ENCODE peak calls at places on chromosome 7, in six cellular contexts. E is heart left ventricle, B is ascending aorta, X is lower lobe of right lung, Z is fibroblast of villous mesenchyme, P is astrocyte. J is an unnamed sample.

GRCh38 chr7:8109196-8110022 is 140.8 kb downstream of the GLCCI1 start:
- DNase-seq in E (no peak), B (no peak), X (no peak), Z (peak), P (peak), J (peak)

GRCh38 chr7:71239517-71239916 is 107.6 kb downstream of the GALNT17 start:
- DNase-seq in E (no peak), B (no peak), X (no peak), Z (no peak), P (no peak), J (no peak)

GRCh38 chr7:69825031-69825681 is 226.9 kb downstream of the AUTS2 start:
- DNase-seq in E (no peak), B (no peak), X (no peak), Z (no peak), P (no peak), J (peak)

GRCh38 chr7:147428075-147428474 is 1162.5 kb upstream of the C7orf33 start:
- DNase-seq in E (no peak), B (no peak), X (no peak), Z (no peak), P (no peak), J (no peak)

GRCh38 chr7:55128693-55129394 is 110.0 kb downstream of the EGFR start:
- DNase-seq in E (no peak), B (no peak), X (no peak), Z (peak), P (peak), J (peak)

GRCh38 chr7:55191161-55191925 is 172.5 kb downstream of the EGFR start:
- DNase-seq in E (no peak), B (peak), X (no peak), Z (no peak), P (no peak), J (no peak)

GRCh38 chr7:45980181-45980905 is 59.3 kb upstream of the IGFBP3 start:
- DNase-seq in E (no peak), B (no peak), X (no peak), Z (peak), P (peak), J (peak)

GRCh38 chr7:129955993-129956543 is 3.3 kb upstream of the UBE2H start:
- DNase-seq in E (no peak), B (no peak), X (no peak), Z (no peak), P (no peak), J (no peak)

GRCh38 chr7:157817433-157817832 is 480.6 kb downstream of the DNAJB6 start:
- DNase-seq in E (no peak), B (no peak), X (peak), Z (no peak), P (no peak), J (no peak)

GRCh38 chr7:137658194-137658900 is 188.4 kb downstream of the DGKI start:
- DNase-seq in E (no peak), B (no peak), X (no peak), Z (no peak), P (no peak), J (no peak)

GRCh38 chr7:110326966-110327365 is 764.0 kb upstream of the LRRN3 start:
- DNase-seq in E (no peak), B (no peak), X (no peak), Z (no peak), P (no peak), J (no peak)

GRCh38 chr7:113715262-113715661 is 203.5 kb downstream of the PPP1R3A start:
- DNase-seq in E (no peak), B (no peak), X (no peak), Z (no peak), P (no peak), J (no peak)

GRCh38 chr7:55130554-55131198 is 111.9 kb downstream of the EGFR start:
- DNase-seq in E (peak), B (peak), X (no peak), Z (peak), P (peak), J (peak)

GRCh38 chr7:1674161-1675035 is 4.3 kb downstream of the ELFN1 start:
- DNase-seq in E (peak), B (peak), X (peak), Z (no peak), P (no peak), J (no peak)

GRCh38 chr7:150931199-150931869 is 46.8 kb downstream of the KCNH2 start:
- DNase-seq in E (no peak), B (peak), X (no peak), Z (no peak), P (no peak), J (no peak)

GRCh38 chr7:155763721-155764431 is 48.4 kb downstream of the SHH start:
- DNase-seq in E (no peak), B (no peak), X (no peak), Z (peak), P (peak), J (peak)

GRCh38 chr7:140453273-140453672 is 26.0 kb downstream of the MKRN1 start:
- DNase-seq in E (no peak), B (no peak), X (no peak), Z (no peak), P (no peak), J (no peak)

GRCh38 chr7:130379551-130380120 is 658 bp upstream of the CPA1 start:
- DNase-seq in E (no peak), B (no peak), X (no peak), Z (no peak), P (no peak), J (no peak)

GRCh38 chr7:27739301-27739913 is 555 bp upstream of the TAX1BP1 start:
- DNase-seq in E (no peak), B (peak), X (peak), Z (peak), P (peak), J (no peak)

GRCh38 chr7:27689045-27689877 is 26.6 kb upstream of the HIBADH start:
- DNase-seq in E (no peak), B (no peak), X (no peak), Z (peak), P (no peak), J (peak)

DNA sequence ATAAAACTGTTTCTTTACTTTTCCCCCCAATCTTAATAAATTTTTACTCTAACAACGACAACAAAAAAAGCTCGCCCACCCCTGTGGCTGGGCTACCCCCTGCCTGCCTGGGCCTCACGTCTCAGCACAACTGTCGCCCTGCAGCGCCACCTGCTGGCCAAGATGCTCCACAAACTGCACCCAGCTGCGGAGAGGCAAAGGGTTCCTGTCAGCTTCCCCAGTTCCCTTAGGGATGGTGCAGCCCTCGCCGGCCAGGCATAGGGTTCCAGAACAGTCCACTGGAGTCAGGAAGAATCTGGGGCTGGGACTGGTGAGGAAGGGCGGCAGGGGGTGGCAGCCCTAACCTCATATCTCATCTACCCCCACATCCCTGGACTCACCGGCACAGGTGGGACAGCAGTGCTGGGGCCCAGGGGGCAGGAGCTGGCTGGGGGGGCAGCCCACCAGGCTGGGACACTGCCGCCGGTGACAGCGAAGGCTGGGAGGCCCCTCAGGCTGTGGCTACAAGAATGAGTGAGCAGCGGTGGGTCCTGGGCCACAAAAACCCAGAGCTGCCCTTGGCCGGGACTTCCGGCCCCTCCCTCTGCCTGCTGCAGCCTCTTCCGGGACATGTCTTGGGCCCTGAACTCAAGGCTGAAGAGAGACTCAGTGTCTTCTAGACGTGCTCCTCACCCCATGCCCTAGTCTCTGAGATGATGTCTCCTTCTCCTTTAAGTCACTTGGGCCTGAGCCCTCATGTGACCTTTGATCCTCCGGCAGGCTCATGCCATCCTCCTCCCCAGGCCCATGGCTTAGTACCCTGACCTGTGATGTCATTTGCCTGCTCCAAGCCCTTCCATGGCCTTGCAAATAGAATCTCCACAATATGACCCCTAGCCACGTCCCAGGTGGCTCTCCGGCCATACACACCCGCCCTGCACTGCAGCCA is 21.2 kb downstream of the ATP6V1F start:
- DNase-seq in E (peak), B (peak), X (peak), Z (peak), P (no peak), J (peak)
- TF ChIP-seq CTCF in E (peak), B (peak), X (peak), Z (peak), P (peak), J (peak)

DNA sequence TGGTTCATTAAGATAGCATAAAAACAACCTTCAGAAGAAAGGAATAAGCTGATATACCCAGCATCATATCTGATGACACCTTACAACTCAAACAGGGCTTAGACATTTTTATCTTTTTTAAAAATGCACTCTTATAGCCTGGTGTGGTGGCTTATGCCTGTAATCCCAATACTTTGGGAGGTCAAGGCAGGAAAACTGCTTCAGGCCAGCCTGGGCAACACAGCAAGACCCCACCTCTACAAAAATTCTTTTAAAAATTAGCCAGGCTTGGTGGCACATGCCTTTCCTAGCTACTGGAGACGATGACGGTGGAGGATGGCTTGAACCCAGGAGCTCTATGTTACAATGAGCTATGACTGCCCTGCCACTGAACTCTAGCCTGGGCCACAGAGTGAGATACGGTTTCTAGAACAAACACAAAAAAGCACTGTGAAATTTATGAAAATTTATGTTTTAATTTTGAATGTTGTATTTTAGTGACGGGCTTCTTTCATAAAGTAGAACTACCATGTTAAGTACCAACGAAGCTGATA is 12.3 kb upstream of the KMT2E start:
- DNase-seq in E (no peak), B (no peak), X (no peak), Z (no peak), P (no peak), J (no peak)
- H3K4me3 ChIP-seq in E (no peak), B (no peak), X (no peak), Z (no peak), P (no peak), J (no peak)

GRCh38 chr7:26091933-26092332 is 60.1 kb upstream of the NFE2L3 start:
- DNase-seq in E (no peak), B (no peak), X (no peak), Z (peak), P (no peak), J (peak)
- TF ChIP-seq CTCF in E (no peak), B (no peak), X (no peak), Z (peak), P (no peak), J (peak)

DNA sequence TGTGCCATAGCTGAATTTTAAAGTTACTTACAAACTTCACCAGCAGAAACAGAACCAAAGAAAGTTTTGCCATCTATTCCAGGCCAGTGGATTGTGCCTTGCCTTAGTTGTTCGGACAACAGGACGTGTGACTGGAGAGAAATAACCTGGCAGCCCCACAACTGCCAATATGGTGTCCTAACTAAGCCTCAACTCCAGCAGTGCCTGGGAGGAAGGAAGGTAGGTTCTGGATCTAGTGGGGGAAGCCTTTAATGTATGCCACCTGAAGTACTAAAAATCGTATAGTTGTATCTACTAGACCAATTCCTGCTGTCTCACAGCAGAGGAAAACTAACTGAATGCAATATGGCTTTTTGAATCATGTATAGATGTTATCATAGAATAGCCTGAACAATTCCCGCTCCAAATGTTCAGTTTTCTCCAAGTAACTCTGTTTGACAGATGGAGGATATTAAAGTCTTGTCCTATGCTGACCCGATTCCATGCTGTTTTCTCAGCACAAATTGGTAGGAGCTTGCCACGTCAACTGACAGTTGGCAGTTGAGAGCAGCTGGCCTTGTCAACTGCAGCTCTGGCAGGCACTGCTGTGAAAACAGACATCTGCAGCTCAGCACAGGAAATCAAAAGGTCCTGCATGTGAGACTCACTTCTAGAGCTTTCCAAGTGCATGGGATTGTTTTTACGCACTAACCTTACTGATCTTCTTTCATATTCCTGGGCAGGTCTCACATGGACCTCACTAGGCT is 84.5 kb upstream of the WNT16 start:
- DNase-seq in E (no peak), B (no peak), X (no peak), Z (no peak), P (no peak), J (no peak)
- H3K4me3 ChIP-seq in E (no peak), B (no peak), X (no peak), Z (no peak), P (no peak), J (no peak)

GRCh38 chr7:24587853-24588252 is 14.6 kb downstream of the PALS2 start:
- DNase-seq in E (no peak), B (no peak), X (no peak), Z (peak), P (no peak), J (no peak)
- TF ChIP-seq CTCF in E (peak), B (peak), X (peak), Z (peak), P (peak), J (peak)

GRCh38 chr7:138838166-138838565 is 40.2 kb upstream of the ATP6V0A4 start:
- DNase-seq in E (no peak), B (no peak), X (no peak), Z (no peak), P (no peak), J (no peak)
- H3K4me3 ChIP-seq in E (no peak), B (no peak), X (peak), Z (no peak), P (no peak), J (no peak)

GRCh38 chr7:99493823-99494222 is 6.3 kb downstream of the ZNF394 start:
- DNase-seq in E (no peak), B (no peak), X (no peak), Z (no peak), P (no peak), J (no peak)

GRCh38 chr7:99490878-99491277 is 9.2 kb downstream of the ZNF394 start:
- DNase-seq in E (no peak), B (no peak), X (no peak), Z (no peak), P (no peak), J (no peak)

GRCh38 chr7:99485094-99485493 is 12.4 kb downstream of the ZNF789 start:
- DNase-seq in E (no peak), B (no peak), X (no peak), Z (no peak), P (no peak), J (no peak)

DNA sequence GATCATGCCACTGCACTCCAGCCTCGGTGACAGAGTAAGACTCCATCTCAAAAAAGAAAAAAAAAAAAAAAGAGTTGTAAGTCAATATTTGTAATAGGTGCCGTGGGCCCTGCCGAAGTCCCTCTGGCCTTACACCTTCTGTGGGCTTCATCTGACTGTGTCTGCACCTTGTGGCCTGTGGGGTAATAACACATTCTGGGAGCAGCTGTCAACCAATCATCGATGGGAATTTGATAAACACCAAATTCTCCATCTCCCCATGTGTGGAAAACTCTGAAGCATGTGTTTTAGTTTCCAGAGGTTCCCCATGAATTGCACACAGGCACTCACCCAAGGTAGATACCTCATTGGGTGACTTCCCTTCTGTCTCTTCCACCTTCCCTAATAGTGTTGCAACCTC is 10.8 kb downstream of the ZNF394 start:
- DNase-seq in E (no peak), B (no peak), X (no peak), Z (no peak), P (no peak), J (no peak)
- TF ChIP-seq CTCF in E (no peak), B (no peak), X (no peak), Z (no peak), P (no peak), J (no peak)

DNA sequence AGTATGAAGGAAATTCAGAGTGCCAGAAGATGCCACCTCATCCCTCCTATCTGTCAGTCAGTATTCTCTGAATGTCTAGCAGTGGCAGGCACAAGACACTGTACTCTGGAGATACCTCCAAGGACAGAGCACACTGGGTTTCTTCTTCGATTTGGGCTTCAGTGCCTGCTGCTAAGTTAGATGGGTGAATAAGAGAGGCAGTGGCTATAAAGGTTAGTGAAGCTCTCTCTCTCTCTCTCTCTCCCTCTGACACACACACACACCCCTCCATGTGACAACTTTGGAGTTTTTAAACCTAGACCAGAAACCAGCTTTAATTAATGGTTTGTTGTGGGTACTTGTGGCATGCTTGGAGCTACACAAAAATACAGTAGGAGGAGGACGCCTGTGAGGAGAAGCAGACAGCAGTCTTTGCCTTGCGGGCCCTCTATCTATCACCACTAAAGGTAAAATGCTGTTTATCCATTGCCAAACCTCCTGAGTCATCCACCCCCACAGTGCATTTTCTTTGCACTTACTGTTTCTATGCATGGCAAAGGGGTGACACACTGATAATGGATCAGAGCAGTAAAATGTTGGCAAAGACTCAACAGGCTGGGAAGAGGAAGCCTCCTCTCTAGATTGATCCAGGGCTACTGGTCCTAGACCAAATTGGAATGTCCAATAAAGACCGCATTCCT is 102.5 kb downstream of the TRIL start:
- DNase-seq in E (no peak), B (no peak), X (no peak), Z (peak), P (peak), J (peak)
- H3K4me3 ChIP-seq in E (no peak), B (no peak), X (no peak), Z (no peak), P (no peak), J (no peak)

GRCh38 chr7:84611391-84611790 is 416.8 kb upstream of the SEMA3A start:
- DNase-seq in E (no peak), B (no peak), X (no peak), Z (no peak), P (no peak), J (no peak)

GRCh38 chr7:84613411-84613810 is 418.8 kb upstream of the SEMA3A start:
- DNase-seq in E (no peak), B (no peak), X (no peak), Z (no peak), P (no peak), J (no peak)

GRCh38 chr7:84617265-84618030 is 422.9 kb upstream of the SEMA3A start:
- DNase-seq in E (no peak), B (no peak), X (no peak), Z (no peak), P (peak), J (no peak)

GRCh38 chr7:84612976-84613375 is 418.4 kb upstream of the SEMA3A start:
- DNase-seq in E (no peak), B (no peak), X (no peak), Z (no peak), P (no peak), J (no peak)

DNA sequence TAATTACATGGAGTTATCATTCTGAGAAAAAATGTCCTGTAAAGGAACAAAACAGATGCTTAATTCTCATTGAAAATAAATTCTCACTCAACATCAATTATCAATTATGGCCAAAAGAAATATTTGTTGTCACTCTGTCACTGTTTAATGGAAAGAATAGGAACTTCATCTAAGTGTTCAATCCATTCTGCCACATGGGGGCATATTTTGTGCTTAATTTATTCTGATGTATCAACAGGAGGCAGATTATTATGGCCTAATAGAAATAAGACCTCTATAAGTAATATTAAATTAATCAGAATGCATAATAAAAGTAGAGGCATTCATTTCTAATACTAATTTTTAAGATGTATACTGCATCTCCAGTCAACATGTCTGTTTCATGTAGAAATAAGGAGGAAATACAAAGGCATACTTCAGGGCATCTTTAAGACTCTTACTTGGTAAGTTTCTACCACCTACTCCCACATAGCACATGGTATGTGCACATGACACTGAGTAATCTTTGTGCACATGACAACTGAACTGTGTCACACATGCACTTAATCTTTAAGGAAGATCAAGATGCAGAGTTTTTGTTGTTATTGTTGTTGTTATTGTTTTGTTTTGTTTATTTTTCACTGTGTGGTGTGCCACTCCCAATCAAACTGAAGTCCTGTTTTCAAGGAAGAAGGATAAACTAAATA is 420.4 kb upstream of the SEMA3A start:
- DNase-seq in E (no peak), B (no peak), X (no peak), Z (no peak), P (no peak), J (peak)
- TF ChIP-seq CTCF in E (no peak), B (peak), X (no peak), Z (peak), P (no peak), J (peak)

GRCh38 chr7:148503900-148504487 is 86.6 kb upstream of the C7orf33 start:
- DNase-seq in E (no peak), B (no peak), X (no peak), Z (peak), P (peak), J (peak)
- H3K4me3 ChIP-seq in E (no peak), B (no peak), X (no peak), Z (no peak), P (no peak), J (no peak)